ENCODE peak calls at places on chromosomes 3 and 15, in nine cellular contexts. X is left ventricle myocardium inferior; G is lung; N is fibroblast of lung; T is CD8-positive, alpha-beta memory T cell; M is thyroid gland; E is psoas muscle; O is tibial artery; W is CD4-positive, alpha-beta memory T cell. B is an unnamed sample.

GRCh38 chr3:64268926-64269325 is 43.7 kb upstream of the PRICKLE2 start:
- DNase-seq in X (peak; percentile 32), G (no peak), N (no peak), T (no peak), M (peak; percentile 49), E (no peak), O (no peak), W (no peak), B (no peak)

GRCh38 chr3:41690766-41691563 is 270.9 kb downstream of the ULK4 start:
- DNase-seq in X (no peak), G (no peak), N (no peak), T (no peak), M (no peak), E (no peak), O (no peak), W (no peak), B (no peak)

GRCh38 chr15:71107501-71107815 is 7.8 kb upstream of the THSD4 start:
- DNase-seq in X (no peak), G (no peak), N (no peak), T (no peak), M (no peak), E (no peak), O (no peak), W (no peak), B (no peak)

GRCh38 chr3:59978979-59979378 is 929.2 kb upstream of the CFAP20DC start:
- DNase-seq in X (no peak), G (no peak), N (no peak), T (no peak), M (no peak), E (no peak), O (no peak), W (no peak), B (no peak)

GRCh38 chr15:59172289-59172901 is 34.2 kb upstream of the LDHAL6B start:
- DNase-seq in X (no peak), G (no peak), N (no peak), T (no peak), M (no peak), E (no peak), O (no peak), W (no peak), B (no peak)

GRCh38 chr3:142586803-142587406 is 8.4 kb upstream of the ATR start:
- DNase-seq in X (no peak), G (peak; percentile 59), N (peak; percentile 72), T (no peak), M (peak; percentile 45), E (no peak), O (no peak), W (peak; percentile 39), B (no peak)

GRCh38 chr3:149542375-149543312 is 68.1 kb downstream of the TM4SF4 start:
- DNase-seq in X (no peak), G (no peak), N (peak; percentile 95), T (no peak), M (no peak), E (no peak), O (no peak), W (no peak), B (no peak)

GRCh38 chr3:157088506-157089454 is 71.2 kb downstream of the CCNL1 start:
- DNase-seq in X (peak; percentile 96), G (peak; percentile 95), N (peak; percentile 94), T (peak; percentile 96), M (peak; percentile 97), E (peak; percentile 96), O (peak; percentile 96), W (peak; percentile 94), B (peak; percentile 98)

GRCh38 chr3:179871782-179872181 is 165.0 kb downstream of the PEX5L start:
- DNase-seq in X (no peak), G (no peak), N (no peak), T (no peak), M (no peak), E (no peak), O (no peak), W (no peak), B (no peak)

GRCh38 chr3:86990171-86990733 is 697 bp downstream of the VGLL3 start:
- DNase-seq in X (peak; percentile 26), G (no peak), N (peak; percentile 48), T (no peak), M (peak; percentile 30), E (peak; percentile 41), O (peak; percentile 42), W (no peak), B (no peak)

GRCh38 chr3:160331127-160331937 is 67.7 kb downstream of the IFT80 start:
- DNase-seq in X (no peak), G (no peak), N (peak; percentile 88), T (no peak), M (no peak), E (no peak), O (no peak), W (no peak), B (no peak)

GRCh38 chr3:141920701-141921100 is 44.3 kb downstream of the ATP1B3 start:
- DNase-seq in X (no peak), G (no peak), N (no peak), T (no peak), M (no peak), E (no peak), O (no peak), W (no peak), B (no peak)

GRCh38 chr3:13536832-13537231 is 12.1 kb upstream of the FBLN2 start:
- DNase-seq in X (no peak), G (no peak), N (no peak), T (no peak), M (no peak), E (no peak), O (no peak), W (no peak), B (no peak)

GRCh38 chr3:129016366-129016724 is 15.2 kb downstream of the EFCC1 start:
- DNase-seq in X (no peak), G (no peak), N (no peak), T (peak; percentile 80), M (peak; percentile 13), E (no peak), O (no peak), W (peak; percentile 56), B (no peak)

GRCh38 chr15:81296673-81297072 is 27.3 kb downstream of the STARD5 start:
- DNase-seq in X (peak; percentile 47), G (no peak), N (no peak), T (peak; percentile 85), M (peak; percentile 22), E (no peak), O (peak; percentile 62), W (peak; percentile 79), B (no peak)

GRCh38 chr3:146166450-146167222 is 5.7 kb upstream of the PLOD2 start:
- DNase-seq in X (no peak), G (no peak), N (peak; percentile 95), T (no peak), M (no peak), E (no peak), O (no peak), W (no peak), B (no peak)

DNA sequence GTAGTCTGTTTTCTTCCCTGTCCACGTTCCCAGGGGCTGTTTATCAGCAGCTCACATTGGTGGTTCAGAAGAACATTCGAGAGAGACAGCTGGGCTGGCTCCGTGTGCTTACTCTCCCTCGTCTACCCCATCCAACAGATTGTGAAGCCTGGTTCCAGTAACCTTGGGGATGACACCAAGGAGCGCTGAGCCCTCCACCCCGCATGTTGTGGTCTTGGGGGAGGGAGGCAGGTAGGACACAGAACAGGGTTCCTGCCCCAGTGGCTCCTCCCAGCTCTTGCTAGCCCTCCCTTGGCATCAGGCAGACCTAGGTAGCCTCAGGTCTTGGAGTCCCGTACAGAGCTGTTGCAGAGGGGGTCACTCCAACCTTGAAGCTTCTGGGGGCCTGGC is 33.1 kb downstream of the KLF13 start:
- DNase-seq in X (no peak), G (no peak), N (no peak), T (no peak), M (no peak), E (no peak), O (no peak), W (no peak), B (no peak)
- H3K27ac ChIP-seq in X (peak overlapping the region; percentile 100), G (peak overlapping the region; percentile 89), N (no peak overlapping the region), T (peak overlapping the region; percentile 90), M (peak overlapping the region; percentile 100), E (peak overlapping the region; percentile 89), O (no peak overlapping the region), W (peak overlapping the region; percentile 82), B (peak overlapping the region; percentile 18)

GRCh38 chr3:100063929-100064461 is 50.3 kb downstream of the FILIP1L start:
- DNase-seq in X (no peak), G (no peak), N (no peak), T (no peak), M (no peak), E (no peak), O (no peak), W (no peak), B (no peak)
- H3K27ac ChIP-seq in X (peak overlapping the region; percentile 24), G (peak overlapping the region; percentile 63), N (peak overlapping the region; percentile 80), T (no peak overlapping the region), M (no peak overlapping the region), E (peak overlapping the region; percentile 59), O (peak overlapping the region; percentile 10), W (no peak overlapping the region), B (peak overlapping the region; percentile 11)

GRCh38 chr15:83747718-83748110 is 93.8 kb downstream of the ADAMTSL3 start:
- DNase-seq in X (no peak), G (no peak), N (no peak), T (no peak), M (no peak), E (no peak), O (no peak), W (no peak), B (no peak)
- H3K27ac ChIP-seq in X (peak overlapping the region; percentile 71), G (no peak overlapping the region), N (no peak overlapping the region), T (no peak overlapping the region), M (no peak overlapping the region), E (no peak overlapping the region), O (peak overlapping the region; percentile 77), W (no peak overlapping the region), B (no peak overlapping the region)

GRCh38 chr3:89145995-89146394 is 38.6 kb downstream of the EPHA3 start:
- DNase-seq in X (no peak), G (no peak), N (peak; percentile 95), T (no peak), M (no peak), E (no peak), O (peak; percentile 43), W (no peak), B (no peak)
- H3K27ac ChIP-seq in X (no peak overlapping the region), G (no peak overlapping the region), N (no peak overlapping the region), T (no peak overlapping the region), M (no peak overlapping the region), E (no peak overlapping the region), O (no peak overlapping the region), W (no peak overlapping the region), B (no peak overlapping the region)

B was measured in coronary artery.